ENCODE peak calls at places on chromosomes 7 and 10, in nine cellular contexts. S is tibial nerve, F is ovary, E is colonic mucosa, J is mesendoderm, P is esophagus squamous epithelium, G is neuronal stem cell, A is Karpas-422, X is right atrium auricular region. M is an unnamed sample.
A peak's percentile ranks its signal among the peaks of the same experiment; 100 is the strongest.

GRCh38 chr7:7159063-7159645 is 23.2 kb upstream of the C1GALT1 start:
- DNase-seq in S (no peak), F (no peak), E (no peak), J (no peak), P (no peak), G (no peak), A (peak; percentile 44), X (no peak), M (no peak)

GRCh38 chr7:15323545-15323944 is 238.3 kb downstream of the AGMO start:
- DNase-seq in S (peak; percentile 12), F (no peak), E (no peak), J (no peak), P (no peak), G (no peak), A (no peak), X (no peak), M (no peak)

GRCh38 chr7:135197906-135198655 is 13.2 kb downstream of the WDR91 start:
- DNase-seq in S (no peak), F (no peak), E (no peak), J (no peak), P (no peak), G (no peak), A (no peak), X (peak; percentile 23), M (no peak)

GRCh38 chr10:5965266-5965665 is 12.1 kb downstream of the IL15RA start:
- DNase-seq in S (no peak), F (no peak), E (peak; percentile 52), J (no peak), P (no peak), G (no peak), A (no peak), X (no peak), M (no peak)

GRCh38 chr10:91587710-91588638 is 44.9 kb downstream of the PPP1R3C start:
- DNase-seq in S (no peak), F (peak; percentile 31), E (no peak), J (no peak), P (no peak), G (no peak), A (no peak), X (no peak), M (no peak)

GRCh38 chr7:133235212-133235883 is 17.5 kb upstream of the EXOC4 start:
- DNase-seq in S (no peak), F (no peak), E (no peak), J (no peak), P (no peak), G (no peak), A (no peak), X (no peak), M (no peak)

GRCh38 chr10:58362026-58362799 is 23.0 kb upstream of the TFAM start:
- DNase-seq in S (no peak), F (no peak), E (no peak), J (no peak), P (no peak), G (no peak), A (no peak), X (no peak), M (no peak)

GRCh38 chr7:41930538-41931262 is 227.8 kb upstream of the INHBA start:
- DNase-seq in S (no peak), F (no peak), E (no peak), J (no peak), P (no peak), G (no peak), A (no peak), X (no peak), M (no peak)

GRCh38 chr7:105187302-105188169 is 173.5 kb downstream of the KMT2E start:
- DNase-seq in S (no peak), F (no peak), E (no peak), J (no peak), P (no peak), G (no peak), A (no peak), X (no peak), M (no peak)

GRCh38 chr10:86392723-86393094 is 26.1 kb upstream of the GRID1 start:
- DNase-seq in S (no peak), F (no peak), E (no peak), J (no peak), P (no peak), G (no peak), A (peak; percentile 70), X (no peak), M (no peak)

GRCh38 chr7:157470699-157471098 is 133.9 kb downstream of the DNAJB6 start:
- DNase-seq in S (no peak), F (no peak), E (no peak), J (no peak), P (no peak), G (no peak), A (no peak), X (peak; percentile 28), M (no peak)

GRCh38 chr7:128343554-128344430 is at the start of gene RBM28:
- DNase-seq in S (peak; percentile 81), F (peak; percentile 76), E (peak; percentile 89), J (peak; percentile 95), P (peak; percentile 61), G (peak; percentile 91), A (peak; percentile 97), X (peak; percentile 92), M (peak; percentile 64)

GRCh38 chr10:102648269-102648888 is 4.1 kb downstream of the TRIM8 start:
- DNase-seq in S (no peak), F (no peak), E (no peak), J (no peak), P (no peak), G (no peak), A (peak; percentile 48), X (no peak), M (no peak)

GRCh38 chr7:99083068-99083651 is 60.7 kb downstream of the SMURF1 start:
- DNase-seq in S (no peak), F (no peak), E (no peak), J (no peak), P (no peak), G (no peak), A (no peak), X (no peak), M (no peak)

GRCh38 chr10:91196268-91197043 is 24.0 kb upstream of the PCGF5 start:
- DNase-seq in S (no peak), F (no peak), E (no peak), J (no peak), P (no peak), G (no peak), A (no peak), X (no peak), M (no peak)

DNA sequence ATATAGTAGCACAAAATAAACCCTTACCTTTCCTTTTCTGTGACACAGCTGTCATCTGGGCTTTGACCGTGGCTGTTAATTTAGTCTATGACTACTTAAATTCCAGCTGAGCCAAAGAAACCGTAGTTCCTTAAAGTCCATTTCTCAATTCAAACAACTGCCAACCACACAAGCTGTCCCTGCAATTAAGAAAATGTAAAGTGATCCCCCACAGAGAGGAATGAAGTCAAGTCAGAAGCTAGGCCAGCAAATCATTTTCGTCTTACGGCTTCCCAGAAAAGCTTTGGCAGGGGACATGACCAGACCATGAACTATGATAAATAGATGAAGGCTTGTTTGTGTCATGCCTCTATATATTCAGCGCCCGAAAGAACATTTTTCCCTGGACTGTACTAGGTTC is 54.6 kb downstream of the HACD1 start:
- DNase-seq in S (no peak), F (no peak), E (no peak), J (peak; percentile 51), P (no peak), G (no peak), A (no peak), X (no peak), M (no peak)
- H3K27ac ChIP-seq in S (no peak overlapping the region), F (no peak overlapping the region), E (no peak overlapping the region), J (no peak overlapping the region), P (no peak overlapping the region), G (no peak overlapping the region), A (no peak overlapping the region), X (no peak overlapping the region), M (no peak overlapping the region)

DNA sequence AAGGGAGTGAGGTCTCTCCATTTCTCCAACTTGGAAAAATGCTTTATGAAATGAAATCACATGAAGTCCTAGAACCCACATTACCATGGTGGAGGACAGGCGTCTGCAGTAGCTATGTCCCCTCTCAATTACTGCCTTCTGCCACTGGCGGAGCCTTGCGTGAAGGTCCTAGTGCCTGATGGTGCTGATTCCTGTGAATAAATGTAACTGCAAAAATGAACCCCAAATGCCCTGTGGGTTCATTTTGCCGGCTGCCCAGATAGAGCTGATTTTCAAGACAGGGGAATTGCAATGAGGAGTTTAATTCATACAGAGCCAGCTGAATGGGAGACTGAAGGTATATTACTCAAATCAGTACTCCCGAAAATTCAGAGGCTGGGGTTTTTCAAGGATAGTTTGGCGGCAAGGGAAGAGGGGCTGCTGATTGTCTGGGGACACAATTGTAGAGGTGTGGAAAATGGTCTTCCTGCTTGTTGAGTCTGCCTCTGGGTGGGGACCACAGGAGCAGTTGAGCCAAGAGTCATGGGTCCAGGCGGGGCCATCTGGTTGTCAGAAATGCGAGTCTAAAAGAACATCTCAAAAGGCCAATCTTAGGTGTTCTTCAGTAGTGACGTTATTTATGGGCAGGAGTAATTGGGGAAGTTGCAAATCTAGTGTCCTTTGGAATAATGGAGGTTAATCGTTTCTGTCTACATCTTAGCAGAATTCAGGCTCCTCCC is 13.5 kb downstream of the PRF1 start:
- DNase-seq in S (no peak), F (no peak), E (no peak), J (no peak), P (no peak), G (no peak), A (no peak), X (no peak), M (no peak)
- H3K27ac ChIP-seq in S (no peak overlapping the region), F (no peak overlapping the region), E (no peak overlapping the region), J (no peak overlapping the region), P (no peak overlapping the region), G (no peak overlapping the region), A (no peak overlapping the region), X (peak overlapping the region; percentile 14), M (no peak overlapping the region)

DNA sequence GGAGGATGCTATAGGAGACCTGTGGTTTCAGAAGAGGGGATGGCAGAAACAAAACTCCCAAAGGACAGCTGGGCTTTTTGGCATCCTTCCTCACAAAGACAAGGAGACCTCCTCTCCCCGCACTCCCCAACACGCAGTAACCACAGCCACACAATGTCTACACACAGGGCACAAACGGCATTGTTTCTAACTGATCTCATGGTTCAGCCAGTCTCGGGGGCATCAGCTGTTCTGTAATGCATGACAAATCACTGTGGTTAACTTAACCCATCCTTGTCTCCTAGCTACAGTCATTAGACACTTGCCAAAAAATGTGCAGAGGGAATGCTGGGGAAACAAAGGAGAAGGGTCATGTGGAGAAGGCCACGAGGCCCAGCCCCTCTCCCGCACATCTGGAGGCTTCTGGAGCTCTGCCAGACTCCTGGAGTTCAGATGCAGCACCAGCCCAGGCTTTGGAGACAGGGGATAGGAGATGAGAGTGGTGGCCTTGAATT is 7.6 kb upstream of the ADAMTS14 start:
- DNase-seq in S (peak; percentile 34), F (no peak), E (no peak), J (peak; percentile 42), P (no peak), G (no peak), A (no peak), X (no peak), M (no peak)
- H3K27ac ChIP-seq in S (peak overlapping the region; percentile 73), F (no peak overlapping the region), E (peak overlapping the region; percentile 55), J (no peak overlapping the region), P (no peak overlapping the region), G (no peak overlapping the region), A (no peak overlapping the region), X (no peak overlapping the region), M (no peak overlapping the region)

DNA sequence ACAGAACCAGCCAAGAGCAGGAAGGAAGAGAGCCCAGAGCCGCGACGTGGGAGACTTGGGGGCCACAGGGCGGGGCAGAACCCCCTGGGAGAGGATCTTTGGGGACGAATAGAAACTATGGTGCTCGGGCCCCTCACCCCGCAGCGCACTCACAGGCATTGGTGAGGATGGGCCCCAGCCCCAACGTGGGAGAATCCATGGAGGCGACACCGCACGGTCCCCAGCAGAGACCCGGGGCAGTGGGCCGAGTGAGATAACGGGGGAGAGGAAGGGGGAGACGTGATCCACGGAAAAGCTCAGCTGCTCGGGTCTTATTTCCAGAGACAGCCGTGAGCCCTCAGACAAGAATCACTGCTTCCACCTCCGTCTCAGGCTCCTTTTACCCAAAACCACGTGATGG is 222.4 kb downstream of the TCERG1L start:
- DNase-seq in S (no peak), F (no peak), E (no peak), J (no peak), P (no peak), G (no peak), A (no peak), X (no peak), M (no peak)
- H3K27ac ChIP-seq in S (no peak overlapping the region), F (no peak overlapping the region), E (no peak overlapping the region), J (no peak overlapping the region), P (no peak overlapping the region), G (no peak overlapping the region), A (no peak overlapping the region), X (no peak overlapping the region), M (no peak overlapping the region)